ENCODE peak calls at places on chromosome 13, in six cellular contexts. One of them, this sample, is unnamed.

GRCh38 chr13:41610426-41610825 is 153.1 kb downstream of the RGCC start:
- DNase-seq in HepG2: peak; percentile 66
- DNase-seq in A549: no peak
- DNase-seq in H1: no peak
- DNase-seq in GM12878: no peak
- DNase-seq in K562: no peak
- DNase-seq in this sample: no peak

GRCh38 chr13:20426766-20427448 is 98.8 kb downstream of the CRYL1 start:
- DNase-seq in H1: no peak
- DNase-seq in GM12878: no peak
- DNase-seq in A549: no peak
- DNase-seq in K562: no peak
- DNase-seq in HepG2: no peak
- DNase-seq in this sample: no peak

GRCh38 chr13:61664821-61665705 is 249.4 kb upstream of the PCDH20 start:
- DNase-seq in A549: no peak
- DNase-seq in K562: no peak
- DNase-seq in GM12878: no peak
- DNase-seq in HepG2: peak; percentile 90
- DNase-seq in H1: no peak
- DNase-seq in this sample: no peak

GRCh38 chr13:77697208-77698103 is at the start of gene SLAIN1:
- DNase-seq in GM12878: no peak
- DNase-seq in A549: peak; percentile 35
- DNase-seq in K562: peak; percentile 74
- DNase-seq in HepG2: peak; percentile 15
- DNase-seq in H1: peak; percentile 59
- DNase-seq in this sample: peak; percentile 98

GRCh38 chr13:83883061-83883523 is 818 bp upstream of the SLITRK1 start:
- DNase-seq in H1: no peak
- DNase-seq in GM12878: no peak
- DNase-seq in HepG2: no peak
- DNase-seq in A549: no peak
- DNase-seq in K562: no peak
- DNase-seq in this sample: no peak

GRCh38 chr13:78131811-78132210 is 213.2 kb upstream of the EDNRB start:
- DNase-seq in A549: no peak
- DNase-seq in H1: no peak
- DNase-seq in K562: no peak
- DNase-seq in HepG2: no peak
- DNase-seq in GM12878: no peak
- DNase-seq in this sample: no peak

GRCh38 chr13:99806671-99807070 is 164.9 kb downstream of the ZIC5 start:
- DNase-seq in H1: no peak
- DNase-seq in GM12878: no peak
- DNase-seq in A549: no peak
- DNase-seq in K562: no peak
- DNase-seq in HepG2: no peak
- DNase-seq in this sample: peak; percentile 63

GRCh38 chr13:37811441-37811840 is 58.1 kb downstream of the TRPC4 start:
- DNase-seq in A549: no peak
- DNase-seq in HepG2: no peak
- DNase-seq in K562: no peak
- DNase-seq in GM12878: no peak
- DNase-seq in H1: no peak
- DNase-seq in this sample: no peak

GRCh38 chr13:65787087-65787486 is 1443.0 kb downstream of the PCDH9 start:
- DNase-seq in H1: no peak
- DNase-seq in GM12878: no peak
- DNase-seq in K562: no peak
- DNase-seq in HepG2: no peak
- DNase-seq in A549: no peak
- DNase-seq in this sample: no peak

GRCh38 chr13:106230450-106230849 is 305.0 kb downstream of the EFNB2 start:
- DNase-seq in HepG2: no peak
- DNase-seq in K562: no peak
- DNase-seq in GM12878: no peak
- DNase-seq in A549: no peak
- DNase-seq in H1: no peak
- DNase-seq in this sample: no peak

GRCh38 chr13:114124486-114124885 is 7.9 kb downstream of the RASA3 start:
- DNase-seq in GM12878: no peak
- DNase-seq in H1: no peak
- DNase-seq in K562: no peak
- DNase-seq in HepG2: no peak
- DNase-seq in A549: no peak
- DNase-seq in this sample: no peak

GRCh38 chr13:114125589-114125988 is 6.8 kb downstream of the RASA3 start:
- DNase-seq in H1: no peak
- DNase-seq in GM12878: no peak
- DNase-seq in HepG2: no peak
- DNase-seq in K562: no peak
- DNase-seq in A549: no peak
- DNase-seq in this sample: no peak

GRCh38 chr13:114123876-114124275 is 8.5 kb downstream of the RASA3 start:
- DNase-seq in GM12878: no peak
- DNase-seq in HepG2: no peak
- DNase-seq in H1: no peak
- DNase-seq in K562: no peak
- DNase-seq in A549: no peak
- DNase-seq in this sample: no peak

GRCh38 chr13:114123448-114123847 is 9.0 kb downstream of the RASA3 start:
- DNase-seq in K562: no peak
- DNase-seq in H1: no peak
- DNase-seq in GM12878: no peak
- DNase-seq in A549: no peak
- DNase-seq in HepG2: no peak
- DNase-seq in this sample: no peak

GRCh38 chr13:114124921-114125320 is 7.5 kb downstream of the RASA3 start:
- DNase-seq in A549: no peak
- DNase-seq in GM12878: no peak
- DNase-seq in H1: no peak
- DNase-seq in K562: no peak
- DNase-seq in HepG2: no peak
- DNase-seq in this sample: no peak
- TF ChIP-seq CHD2 in A549: no peak
- TF ChIP-seq CHD2 in GM12878: no peak
- TF ChIP-seq CHD2 in H1: no peak
- TF ChIP-seq CHD2 in K562: no peak
- TF ChIP-seq CHD2 in HepG2: no peak
- TF ChIP-seq CHD2 in this sample: no peak

GRCh38 chr13:75307370-75307984 is 174.5 kb downstream of the TBC1D4 start:
- DNase-seq in H1: no peak
- DNase-seq in A549: no peak
- DNase-seq in HepG2: no peak
- DNase-seq in GM12878: no peak
- DNase-seq in K562: no peak
- DNase-seq in this sample: no peak
- TF ChIP-seq CHD2 in H1: no peak
- TF ChIP-seq CHD2 in A549: no peak
- TF ChIP-seq CHD2 in HepG2: no peak
- TF ChIP-seq CHD2 in GM12878: no peak
- TF ChIP-seq CHD2 in K562: no peak
- TF ChIP-seq CHD2 in this sample: no peak

DNA sequence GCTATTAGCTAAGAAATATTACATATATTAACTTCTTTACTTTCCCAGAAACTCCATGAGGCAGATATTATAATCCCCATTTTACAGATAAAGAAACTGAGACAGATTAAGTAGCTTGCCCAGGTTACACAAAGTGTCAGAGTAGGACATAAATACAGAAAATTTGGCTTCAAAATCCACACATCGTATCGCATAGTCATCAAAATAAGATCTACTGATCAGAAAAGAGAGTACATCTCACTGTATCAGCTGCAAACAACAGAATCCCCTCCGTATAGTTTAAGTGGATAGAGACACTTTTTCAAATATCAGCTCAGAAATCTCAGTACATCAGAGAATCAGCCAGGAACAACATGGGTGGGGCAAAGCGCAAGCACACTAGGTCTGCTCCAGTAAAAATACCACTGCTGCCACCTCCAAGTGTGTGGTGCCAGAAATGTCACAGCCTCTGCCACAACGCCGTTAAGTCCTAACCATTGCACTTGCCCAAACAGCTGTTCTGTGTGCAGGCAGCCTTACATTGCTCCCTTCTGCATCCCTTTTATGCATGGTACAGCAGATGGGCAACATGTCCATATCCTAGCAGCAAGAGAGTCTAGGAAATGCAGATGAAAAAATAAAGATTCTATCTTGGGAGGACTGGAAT is 204.8 kb downstream of the KLF12 start:
- DNase-seq in A549: no peak
- DNase-seq in GM12878: no peak
- DNase-seq in K562: no peak
- DNase-seq in HepG2: no peak
- DNase-seq in H1: no peak
- DNase-seq in this sample: no peak
- TF ChIP-seq CHD2 in A549: no peak
- TF ChIP-seq CHD2 in GM12878: no peak
- TF ChIP-seq CHD2 in K562: no peak
- TF ChIP-seq CHD2 in HepG2: no peak
- TF ChIP-seq CHD2 in H1: no peak
- TF ChIP-seq CHD2 in this sample: no peak

GRCh38 chr13:27601771-27602170 is 18.6 kb downstream of the LNX2 start:
- DNase-seq in H1: no peak
- DNase-seq in A549: no peak
- DNase-seq in HepG2: no peak
- DNase-seq in GM12878: no peak
- DNase-seq in K562: no peak
- DNase-seq in this sample: no peak

GRCh38 chr13:27601208-27601607 is 19.1 kb downstream of the LNX2 start:
- DNase-seq in H1: no peak
- DNase-seq in GM12878: no peak
- DNase-seq in K562: no peak
- DNase-seq in A549: no peak
- DNase-seq in HepG2: no peak
- DNase-seq in this sample: no peak

GRCh38 chr13:27600712-27601111 is 19.6 kb downstream of the LNX2 start:
- DNase-seq in K562: no peak
- DNase-seq in A549: no peak
- DNase-seq in H1: no peak
- DNase-seq in GM12878: no peak
- DNase-seq in HepG2: no peak
- DNase-seq in this sample: no peak

GRCh38 chr13:27599096-27599495 is 21.2 kb downstream of the LNX2 start:
- DNase-seq in K562: no peak
- DNase-seq in A549: no peak
- DNase-seq in GM12878: no peak
- DNase-seq in H1: no peak
- DNase-seq in HepG2: no peak
- DNase-seq in this sample: no peak

DNA sequence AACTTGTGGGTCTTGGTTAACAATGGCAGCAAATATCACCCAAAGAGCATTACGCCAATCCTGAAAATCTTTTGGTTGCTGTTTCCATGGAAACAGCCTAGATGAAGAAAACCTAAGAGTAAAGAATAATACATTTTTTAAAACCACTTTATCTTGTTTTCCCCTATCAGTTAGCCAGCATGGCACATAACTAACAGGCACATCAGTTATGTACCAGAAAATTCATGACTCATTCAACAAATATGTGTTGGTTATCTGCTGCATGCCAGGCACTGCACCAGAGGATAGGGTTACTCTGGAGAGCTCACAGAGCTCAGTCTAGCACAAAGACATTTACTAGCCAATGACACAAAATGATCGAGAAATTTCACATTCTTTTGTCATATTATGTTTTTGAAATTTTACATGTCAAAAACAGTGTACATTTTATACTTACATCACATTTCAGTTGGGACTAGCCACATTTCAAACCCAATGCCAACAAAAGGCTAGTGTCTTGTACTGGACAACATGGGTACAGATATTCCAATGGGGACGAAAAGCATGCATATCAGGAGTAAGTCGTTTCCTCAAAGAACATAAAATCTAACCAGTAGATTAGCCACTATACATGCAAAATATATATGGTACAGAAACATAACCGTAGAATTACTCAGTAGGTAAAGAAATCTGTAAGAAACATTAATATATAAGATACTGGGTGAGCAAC is 20.3 kb downstream of the LNX2 start:
- DNase-seq in K562: peak; percentile 20
- DNase-seq in HepG2: peak; percentile 67
- DNase-seq in GM12878: no peak
- DNase-seq in H1: no peak
- DNase-seq in A549: no peak
- DNase-seq in this sample: peak; percentile 17
- TF ChIP-seq CHD2 in K562: no peak
- TF ChIP-seq CHD2 in HepG2: no peak
- TF ChIP-seq CHD2 in GM12878: no peak
- TF ChIP-seq CHD2 in H1: no peak
- TF ChIP-seq CHD2 in A549: no peak
- TF ChIP-seq CHD2 in this sample: no peak

GRCh38 chr13:40444241-40444640 is 222.2 kb downstream of the FOXO1 start:
- DNase-seq in A549: no peak
- DNase-seq in HepG2: no peak
- DNase-seq in H1: no peak
- DNase-seq in GM12878: no peak
- DNase-seq in K562: no peak
- DNase-seq in this sample: no peak

GRCh38 chr13:40447857-40448256 is 218.6 kb downstream of the FOXO1 start:
- DNase-seq in GM12878: no peak
- DNase-seq in HepG2: no peak
- DNase-seq in K562: no peak
- DNase-seq in H1: no peak
- DNase-seq in A549: no peak
- DNase-seq in this sample: no peak

GRCh38 chr13:40446365-40446764 is 220.1 kb downstream of the FOXO1 start:
- DNase-seq in A549: no peak
- DNase-seq in HepG2: no peak
- DNase-seq in K562: no peak
- DNase-seq in H1: no peak
- DNase-seq in GM12878: no peak
- DNase-seq in this sample: no peak

GRCh38 chr13:40442826-40443225 is 223.6 kb downstream of the FOXO1 start:
- DNase-seq in HepG2: peak; percentile 17
- DNase-seq in GM12878: no peak
- DNase-seq in K562: no peak
- DNase-seq in H1: no peak
- DNase-seq in A549: no peak
- DNase-seq in this sample: no peak

GRCh38 chr13:40445557-40445990 is 220.9 kb downstream of the FOXO1 start:
- DNase-seq in K562: no peak
- DNase-seq in GM12878: peak; percentile 99
- DNase-seq in HepG2: no peak
- DNase-seq in H1: no peak
- DNase-seq in A549: no peak
- DNase-seq in this sample: no peak
- TF ChIP-seq CHD2 in K562: no peak
- TF ChIP-seq CHD2 in GM12878: peak; percentile 91
- TF ChIP-seq CHD2 in HepG2: no peak
- TF ChIP-seq CHD2 in H1: no peak
- TF ChIP-seq CHD2 in A549: no peak
- TF ChIP-seq CHD2 in this sample: no peak

This sample was measured in SK-N-SH.